ENCODE peak calls at places on chromosomes 7 and 10, in four cellular contexts. X is NCI-H1105; A is NAMALWA; G is activated naive CD8-positive, alpha-beta T cell treated with anti-CD3 and anti-CD28 coated beads, Interleukin-2, amount 50 U/mL, for 24 hours. P is an unnamed sample.

GRCh38 chr10:120514035-120514620 is 57.1 kb downstream of the PLPP4 start:
- DNase-seq in X (no peak), A (peak), G (peak), P (peak)

GRCh38 chr7:110595694-110596093 is 495.2 kb upstream of the LRRN3 start:
- DNase-seq in X (no peak), A (no peak), G (no peak), P (no peak)

GRCh38 chr10:129621062-129621461 is 154.0 kb downstream of the MGMT start:
- DNase-seq in X (no peak), A (no peak), G (no peak), P (no peak)

GRCh38 chr7:65250697-65251395 is 122.8 kb upstream of the ZNF92 start:
- DNase-seq in X (no peak), A (no peak), G (no peak), P (no peak)

GRCh38 chr10:121158988-121159579 is 307.9 kb downstream of the WDR11 start:
- DNase-seq in X (no peak), A (no peak), G (no peak), P (no peak)

GRCh38 chr10:46542567-46543323 is 13.7 kb downstream of the GPRIN2 start:
- DNase-seq in X (no peak), A (no peak), G (no peak), P (no peak)

GRCh38 chr7:98565114-98565513 is 52.0 kb upstream of the NPTX2 start:
- DNase-seq in X (no peak), A (no peak), G (no peak), P (no peak)

GRCh38 chr10:131973160-131973951 is 8.4 kb downstream of the BNIP3 start:
- DNase-seq in X (no peak), A (no peak), G (peak), P (no peak)

GRCh38 chr7:70779321-70779720 is 352.6 kb upstream of the GALNT17 start:
- DNase-seq in X (no peak), A (no peak), G (no peak), P (no peak)

GRCh38 chr7:74038194-74038961 is 10.4 kb downstream of the ELN start:
- DNase-seq in X (no peak), A (no peak), G (no peak), P (no peak)

GRCh38 chr7:33837356-33837851 is 67.9 kb upstream of the BMPER start:
- DNase-seq in X (no peak), A (no peak), G (no peak), P (no peak)

GRCh38 chr7:116433246-116433645 is 66.3 kb upstream of the CAV2 start:
- DNase-seq in X (no peak), A (no peak), G (no peak), P (no peak)

GRCh38 chr7:129947701-129948100 is 5.1 kb downstream of the UBE2H start:
- DNase-seq in X (no peak), A (no peak), G (no peak), P (no peak)

GRCh38 chr7:21819048-21819447 is 126.7 kb downstream of the CDCA7L start:
- DNase-seq in X (no peak), A (no peak), G (no peak), P (no peak)

GRCh38 chr10:119370046-119370770 is 162.8 kb downstream of the GRK5 start:
- DNase-seq in X (no peak), A (peak), G (no peak), P (no peak)

GRCh38 chr7:10767771-10768170 is 205.9 kb upstream of the PHF14 start:
- DNase-seq in X (no peak), A (no peak), G (no peak), P (no peak)

GRCh38 chr7:15016315-15016667 is 113.7 kb upstream of the DGKB start:
- DNase-seq in X (no peak), A (no peak), G (no peak), P (no peak)

GRCh38 chr7:134298902-134299683 is 17.6 kb downstream of the SLC35B4 start:
- DNase-seq in X (peak), A (no peak), G (no peak), P (no peak)